ENCODE peak calls at places on chromosomes 11 and 22, in nine cellular contexts. X is epithelial cell of esophagus; I is ureter; B is amygdala; K is body of pancreas; S is osteocyte; C is CD4-positive, alpha-beta T cell; O is ovary; Z is globus pallidus. G is an unnamed sample.

GRCh38 chr11:36361901-36362391 is 65.9 kb downstream of the PRR5L start:
- DNase-seq in X (peak; percentile 94), I (peak; percentile 63), B (no peak), K (no peak), S (peak; percentile 90), C (no peak), O (no peak), Z (no peak), G (peak; percentile 83)

GRCh38 chr11:5690216-5690615 is 626 bp downstream of the TRIM22 start:
- DNase-seq in X (peak; percentile 19), I (no peak), B (no peak), K (no peak), S (no peak), C (no peak), O (no peak), Z (peak; percentile 20), G (no peak)

GRCh38 chr22:44876921-44877320 is 124.5 kb downstream of the ARHGAP8 start:
- DNase-seq in X (no peak), I (no peak), B (no peak), K (no peak), S (no peak), C (no peak), O (no peak), Z (no peak), G (no peak)

GRCh38 chr22:36640106-36640672 is 63.4 kb downstream of the CACNG2 start:
- DNase-seq in X (peak; percentile 21), I (no peak), B (no peak), K (no peak), S (no peak), C (no peak), O (no peak), Z (no peak), G (no peak)

GRCh38 chr11:119641991-119642745 is 86.8 kb downstream of the NECTIN1 start:
- DNase-seq in X (peak; percentile 55), I (no peak), B (no peak), K (peak; percentile 24), S (no peak), C (no peak), O (no peak), Z (no peak), G (peak; percentile 52)

GRCh38 chr11:73141031-73141308 is 1.1 kb downstream of the FCHSD2 start:
- DNase-seq in X (peak; percentile 17), I (no peak), B (no peak), K (peak; percentile 25), S (peak; percentile 82), C (no peak), O (no peak), Z (no peak), G (peak; percentile 42)

GRCh38 chr11:72191961-72192381 is at the start of gene FOLR1:
- DNase-seq in X (peak; percentile 31), I (no peak), B (no peak), K (no peak), S (no peak), C (no peak), O (no peak), Z (no peak), G (no peak)

GRCh38 chr11:35515224-35515623 is 10.2 kb downstream of the PAMR1 start:
- DNase-seq in X (peak; percentile 97), I (no peak), B (no peak), K (no peak), S (no peak), C (no peak), O (no peak), Z (no peak), G (peak; percentile 80)

GRCh38 chr11:17595526-17596309 is 48.7 kb downstream of the OTOG start:
- DNase-seq in X (no peak), I (peak; percentile 24), B (no peak), K (no peak), S (peak; percentile 56), C (no peak), O (no peak), Z (no peak), G (no peak)

GRCh38 chr11:35618497-35619029 is 303 bp downstream of the FJX1 start:
- DNase-seq in X (peak; percentile 62), I (no peak), B (no peak), K (peak; percentile 31), S (peak; percentile 85), C (no peak), O (no peak), Z (peak; percentile 11), G (peak; percentile 55)

GRCh38 chr11:15258433-15259350 is 144.0 kb downstream of the INSC start:
- DNase-seq in X (peak; percentile 39), I (peak; percentile 44), B (no peak), K (peak; percentile 30), S (no peak), C (no peak), O (no peak), Z (peak; percentile 66), G (peak; percentile 18)

GRCh38 chr11:73566977-73567755 is 30.7 kb downstream of the FAM168A start:
- DNase-seq in X (no peak), I (no peak), B (no peak), K (no peak), S (no peak), C (no peak), O (no peak), Z (no peak), G (no peak)

GRCh38 chr11:72896431-72896830 is 82.2 kb downstream of the ATG16L2 start:
- DNase-seq in X (no peak), I (no peak), B (no peak), K (no peak), S (no peak), C (no peak), O (no peak), Z (no peak), G (no peak)

GRCh38 chr22:48315415-48316244 is 1512.0 kb downstream of the BRD1 start:
- DNase-seq in X (no peak), I (no peak), B (no peak), K (no peak), S (no peak), C (no peak), O (peak; percentile 21), Z (no peak), G (no peak)

GRCh38 chr22:33756508-33756949 is 163.7 kb downstream of the LARGE1 start:
- DNase-seq in X (no peak), I (no peak), B (no peak), K (no peak), S (no peak), C (no peak), O (no peak), Z (no peak), G (no peak)

G was measured in RWPE1.